ENCODE peak calls at places on chromosomes 7 and 10, in six cellular contexts. Q, R, U, T, F and N are unnamed samples.

GRCh38 chr10:43200538-43201390 is 62.5 kb downstream of the CSGALNACT2 start:
- DNase-seq in Q (no peak), R (no peak), U (no peak), T (no peak), F (no peak), N (no peak)

GRCh38 chr10:6151087-6151977 is 51.4 kb upstream of the PFKFB3 start:
- DNase-seq in Q (no peak), R (peak; percentile 55), U (peak; percentile 67), T (no peak), F (no peak), N (no peak)

GRCh38 chr10:70302292-70302691 is 18.5 kb upstream of the NPFFR1 start:
- DNase-seq in Q (no peak), R (no peak), U (peak; percentile 68), T (no peak), F (peak; percentile 20), N (no peak)

GRCh38 chr10:114987995-114988394 is 50.0 kb downstream of the TRUB1 start:
- DNase-seq in Q (no peak), R (no peak), U (no peak), T (no peak), F (peak; percentile 43), N (no peak)

GRCh38 chr10:112949875-112950507 is at the start of gene TCF7L2:
- DNase-seq in Q (peak; percentile 71), R (peak; percentile 78), U (peak; percentile 98), T (peak; percentile 74), F (peak; percentile 89), N (peak; percentile 57)

GRCh38 chr10:23571884-23572283 is 133.0 kb downstream of the OTUD1 start:
- DNase-seq in Q (no peak), R (no peak), U (no peak), T (no peak), F (no peak), N (no peak)

GRCh38 chr7:20542594-20542993 is 72.9 kb upstream of the ABCB5 start:
- DNase-seq in Q (no peak), R (no peak), U (peak; percentile 24), T (no peak), F (no peak), N (no peak)

GRCh38 chr7:508461-509170 is 11.0 kb downstream of the PDGFA start:
- DNase-seq in Q (no peak), R (no peak), U (no peak), T (no peak), F (no peak), N (no peak)

GRCh38 chr7:128364166-128364565 is 2.7 kb upstream of the PRRT4 start:
- DNase-seq in Q (no peak), R (no peak), U (no peak), T (no peak), F (no peak), N (no peak)

GRCh38 chr10:11874568-11875182 is 51.5 kb downstream of the PROSER2 start:
- DNase-seq in Q (no peak), R (no peak), U (no peak), T (no peak), F (no peak), N (no peak)

GRCh38 chr7:2968176-2968575 is 75.5 kb downstream of the CARD11 start:
- DNase-seq in Q (no peak), R (no peak), U (no peak), T (no peak), F (no peak), N (no peak)

GRCh38 chr10:44971935-44972792 is 6.4 kb downstream of the DEPP1 start:
- DNase-seq in Q (no peak), R (no peak), U (no peak), T (no peak), F (no peak), N (no peak)

GRCh38 chr7:120412665-120413064 is 139.7 kb downstream of the KCND2 start:
- DNase-seq in Q (no peak), R (peak; percentile 78), U (no peak), T (no peak), F (no peak), N (no peak)

GRCh38 chr10:98316156-98316555 is 48.2 kb upstream of the LOXL4 start:
- DNase-seq in Q (no peak), R (no peak), U (no peak), T (no peak), F (no peak), N (no peak)

GRCh38 chr7:108486291-108486966 is 30.2 kb upstream of the NRCAM start:
- DNase-seq in Q (no peak), R (no peak), U (no peak), T (no peak), F (peak; percentile 6), N (no peak)

GRCh38 chr10:122286872-122287271 is 15.8 kb downstream of the BTBD16 start:
- DNase-seq in Q (no peak), R (peak; percentile 10), U (no peak), T (peak; percentile 68), F (peak; percentile 48), N (no peak)

GRCh38 chr7:16421333-16422099 is at the start of gene CRPPA:
- DNase-seq in Q (no peak), R (peak; percentile 54), U (peak; percentile 12), T (peak; percentile 27), F (no peak), N (no peak)

GRCh38 chr7:47361746-47362215 is 220.1 kb downstream of the TNS3 start:
- DNase-seq in Q (no peak), R (peak; percentile 60), U (no peak), T (peak; percentile 90), F (peak; percentile 69), N (no peak)

GRCh38 chr10:88800152-88801125 is 2.1 kb upstream of the LIPM start:
- DNase-seq in Q (no peak), R (peak; percentile 84), U (no peak), T (no peak), F (peak; percentile 18), N (no peak)

GRCh38 chr7:55018361-55019328 is at the start of gene EGFR:
- DNase-seq in Q (no peak), R (peak; percentile 13), U (peak; percentile 75), T (peak; percentile 100), F (peak; percentile 34), N (no peak)

GRCh38 chr7:151453326-151453791 is 13.4 kb upstream of the CRYGN start:
- DNase-seq in Q (no peak), R (no peak), U (no peak), T (no peak), F (no peak), N (no peak)

GRCh38 chr10:86368046-86368445 is 1.5 kb upstream of the GRID1 start:
- DNase-seq in Q (no peak), R (no peak), U (no peak), T (no peak), F (no peak), N (no peak)

GRCh38 chr7:95865716-95866371 is 93.5 kb downstream of the DYNC1I1 start:
- DNase-seq in Q (no peak), R (no peak), U (no peak), T (no peak), F (no peak), N (no peak)

GRCh38 chr10:61283066-61283465 is 170.1 kb downstream of the TMEM26 start:
- DNase-seq in Q (no peak), R (no peak), U (no peak), T (no peak), F (no peak), N (no peak)

GRCh38 chr10:90227786-90228185 is 526.4 kb downstream of the KIF20B start:
- DNase-seq in Q (no peak), R (no peak), U (no peak), T (no peak), F (no peak), N (no peak)

GRCh38 chr10:100827819-100828743 is 82.7 kb downstream of the PAX2 start:
- DNase-seq in Q (no peak), R (no peak), U (no peak), T (peak; percentile 54), F (no peak), N (no peak)

GRCh38 chr7:137695942-137696341 is 150.8 kb downstream of the DGKI start:
- DNase-seq in Q (no peak), R (no peak), U (no peak), T (no peak), F (no peak), N (no peak)

GRCh38 chr10:110083884-110084283 is 76.1 kb downstream of the ADD3 start:
- DNase-seq in Q (no peak), R (no peak), U (no peak), T (no peak), F (no peak), N (no peak)

GRCh38 chr10:23035569-23035968 is 59.8 kb upstream of the MSRB2 start:
- DNase-seq in Q (no peak), R (no peak), U (no peak), T (no peak), F (no peak), N (no peak)

GRCh38 chr7:143271240-143271639 is 8.0 kb downstream of the GSTK1 start:
- DNase-seq in Q (no peak), R (no peak), U (no peak), T (no peak), F (no peak), N (no peak)